ENCODE peak calls at places on chromosomes 13 and 19, in eight cellular contexts. D is K562, Y is tibial nerve, W is body of pancreas, S is transverse colon, B is IMR-90, L is endothelial cell of umbilical vein, P is prostate gland. Z is an unnamed sample. For H3K4me1, the result is how much of the 10 kb centered on the place peaks cover.

GRCh38 chr19:19421326-19421725 is 15.9 kb downstream of the GATAD2A start:
- DNase-seq in W (no peak), Y (no peak), P (no peak), L (no peak), D (no peak), S (no peak), B (no peak), Z (no peak)

GRCh38 chr13:80979035-80979641 is 638.2 kb upstream of the SPRY2 start:
- DNase-seq in D (peak), L (peak), W (peak), S (peak), Y (peak), B (peak), P (no peak), Z (no peak)

GRCh38 chr13:35903075-35903474 is 228.1 kb downstream of the DCLK1 start:
- DNase-seq in Y (no peak), P (no peak), S (no peak), D (no peak), B (no peak), W (no peak), L (no peak), Z (no peak)

GRCh38 chr13:59250276-59250990 is 913.3 kb downstream of the DIAPH3 start:
- DNase-seq in B (no peak), Y (no peak), W (no peak), D (no peak), S (no peak), P (no peak), L (no peak), Z (no peak)

GRCh38 chr19:40610396-40611064 is 9.4 kb downstream of the LTBP4 start:
- DNase-seq in P (no peak), Y (no peak), W (peak), L (no peak), S (peak), B (no peak), D (no peak), Z (peak)

GRCh38 chr19:45782162-45782623 is at the start of gene DMPK:
- DNase-seq in B (no peak), S (no peak), Y (no peak), D (no peak), W (no peak), P (no peak), L (no peak), Z (peak)

GRCh38 chr19:53980553-53981407 is 10.7 kb upstream of the CACNG6 start:
- DNase-seq in S (no peak), W (no peak), Y (no peak), D (peak), L (peak), P (no peak), B (peak), Z (no peak)

GRCh38 chr19:43752287-43752875 is 2.4 kb downstream of the SMG9 start:
- DNase-seq in S (no peak), W (no peak), P (no peak), D (no peak), B (no peak), L (no peak), Y (no peak), Z (no peak)

GRCh38 chr13:102878491-102878890 is 32.7 kb downstream of the ERCC5 start:
- DNase-seq in P (no peak), D (no peak), S (no peak), Y (no peak), W (no peak), L (peak), B (peak), Z (no peak)

GRCh38 chr19:40216013-40216776 is 2.0 kb downstream of the TTC9B start:
- DNase-seq in B (no peak), L (no peak), W (no peak), Y (no peak), P (no peak), D (no peak), S (no peak), Z (no peak)

GRCh38 chr13:114076329-114076761 is 56.1 kb downstream of the RASA3 start:
- DNase-seq in Y (no peak), D (no peak), S (no peak), W (no peak), L (no peak), B (no peak), P (no peak), Z (peak)

GRCh38 chr13:76383671-76384461 is 502.3 kb downstream of the KCTD12 start:
- DNase-seq in P (no peak), B (peak), L (peak), D (no peak), Y (peak), W (no peak), S (peak), Z (no peak)

GRCh38 chr19:40217921-40218890 is at the start of gene TTC9B:
- DNase-seq in B (no peak), Y (no peak), W (no peak), S (no peak), L (no peak), P (no peak), D (peak), Z (peak)

GRCh38 chr13:48320906-48321510 is 17.5 kb downstream of the RB1 start:
- DNase-seq in S (no peak), D (no peak), Y (no peak), P (no peak), B (no peak), L (no peak), W (no peak), Z (peak)

GRCh38 chr19:55117063-55117635 is 288 bp downstream of the PPP1R12C start:
- DNase-seq in D (no peak), P (no peak), L (no peak), W (peak), S (peak), Y (no peak), B (no peak), Z (no peak)

GRCh38 chr13:110853235-110853721 is 61.6 kb downstream of the ANKRD10 start:
- DNase-seq in W (no peak), L (no peak), P (no peak), Y (no peak), S (no peak), B (no peak), D (no peak), Z (no peak)

GRCh38 chr13:74434782-74435181 is 300.6 kb upstream of the KLF12 start:
- DNase-seq in Y (no peak), L (no peak), S (no peak), D (no peak), B (no peak), W (no peak), P (no peak), Z (no peak)
- H3K4me1 ChIP-seq in Y (under half), L (under half), S (under half), D (under half), B (under half), W (under half), P (under half), Z (under half)

GRCh38 chr19:6796278-6796677 is 23.8 kb downstream of the VAV1 start:
- DNase-seq in D (no peak), Y (no peak), L (no peak), W (no peak), B (no peak), S (no peak), P (no peak), Z (no peak)

GRCh38 chr19:6793973-6794372 is 21.5 kb downstream of the VAV1 start:
- DNase-seq in D (no peak), L (no peak), S (no peak), W (no peak), B (no peak), Y (no peak), P (no peak), Z (no peak)

GRCh38 chr19:6794817-6795431 is 22.4 kb downstream of the VAV1 start:
- DNase-seq in Y (no peak), S (no peak), P (no peak), B (no peak), D (peak), L (no peak), W (no peak), Z (no peak)

GRCh38 chr19:6791237-6791636 is 18.7 kb downstream of the VAV1 start:
- DNase-seq in L (no peak), B (no peak), W (no peak), P (no peak), Y (no peak), D (no peak), S (no peak), Z (no peak)

DNA sequence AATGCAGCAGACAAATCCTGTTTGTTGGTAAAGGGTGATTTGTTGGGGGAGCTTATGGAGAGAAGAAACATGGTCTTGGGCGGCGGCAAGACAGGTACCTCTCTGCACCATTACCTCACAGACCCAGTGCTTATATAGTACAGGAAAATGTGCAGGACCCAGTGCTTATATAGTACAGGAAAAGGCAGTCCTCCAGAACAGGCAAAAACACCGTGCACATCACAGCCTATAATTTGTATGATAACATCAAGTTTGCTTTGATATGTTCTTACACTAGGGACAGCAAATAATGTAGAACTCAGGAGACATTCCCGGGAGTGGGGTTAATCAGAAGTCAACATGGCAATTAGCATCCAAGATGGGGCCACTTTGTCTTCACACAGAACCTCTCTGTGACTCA is 20.9 kb downstream of the VAV1 start:
- DNase-seq in P (peak), S (no peak), Y (no peak), L (no peak), B (no peak), D (no peak), W (no peak), Z (no peak)
- H3K27ac ChIP-seq in P (peak), S (no peak), Y (no peak), L (no peak), B (no peak), D (no peak), W (no peak), Z (no peak)

GRCh38 chr13:97432232-97432916 is 1.6 kb upstream of the RAP2A start:
- DNase-seq in W (no peak), D (no peak), S (no peak), B (no peak), L (no peak), Y (no peak), P (no peak), Z (no peak)
- TF ChIP-seq POLR2A in W (no peak), D (no peak), S (no peak), B (no peak), L (no peak), Y (no peak), P (no peak), Z (no peak)

GRCh38 chr19:4061683-4062575 is 4.8 kb downstream of the ZBTB7A start:
- DNase-seq in Y (no peak), D (no peak), B (no peak), P (peak), S (peak), L (no peak), W (peak), Z (peak)
- H3K4me1 ChIP-seq in Y (under half), D (under half), B (under half), P (half or more), S (half or more), L (under half), W (half or more), Z (half or more)

DNA sequence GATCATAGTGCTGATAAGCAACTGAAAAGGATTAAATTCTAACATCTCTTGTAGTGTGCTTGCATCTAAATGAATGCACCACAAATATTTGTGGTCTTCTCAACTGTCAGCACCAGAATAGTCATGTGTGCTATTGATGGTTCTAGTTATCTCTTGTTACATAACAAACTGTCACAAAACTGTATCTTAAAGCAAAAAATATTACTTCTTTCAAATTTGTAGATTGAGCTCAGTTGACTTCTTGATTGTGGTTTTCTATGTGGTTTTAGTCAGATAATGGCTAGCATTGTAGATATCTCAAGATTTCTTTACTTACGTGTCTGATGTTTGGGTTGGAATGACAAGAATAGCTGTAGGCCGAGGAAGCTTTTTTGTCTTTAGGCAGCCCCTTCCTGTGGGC is 431.3 kb downstream of the SLITRK6 start:
- DNase-seq in D (no peak), B (peak), P (no peak), S (no peak), W (no peak), L (no peak), Y (no peak), Z (no peak)
- H3K27ac ChIP-seq in D (no peak), B (no peak), P (no peak), S (no peak), W (no peak), L (no peak), Y (no peak), Z (no peak)

GRCh38 chr13:22926176-22927007 is 254.4 kb upstream of the SGCG start:
- DNase-seq in Y (peak), D (peak), L (no peak), B (no peak), W (no peak), S (peak), P (peak), Z (peak)
- TF ChIP-seq POLR2A in Y (no peak), D (peak), L (no peak), B (no peak), W (peak), S (no peak), P (no peak), Z (no peak)

GRCh38 chr13:46126552-46127171 is 21.8 kb upstream of the CPB2 start:
- DNase-seq in B (peak), L (peak), Y (peak), W (peak), D (peak), P (peak), S (peak), Z (peak)

GRCh38 chr13:46126074-46126473 is 21.2 kb upstream of the CPB2 start:
- DNase-seq in W (no peak), P (no peak), D (no peak), B (no peak), S (no peak), L (no peak), Y (no peak), Z (no peak)

GRCh38 chr13:46127336-46128023 is 22.6 kb upstream of the CPB2 start:
- DNase-seq in P (no peak), S (no peak), L (no peak), B (no peak), W (no peak), D (no peak), Y (no peak), Z (no peak)

GRCh38 chr13:46124531-46124966 is 19.7 kb upstream of the CPB2 start:
- DNase-seq in P (no peak), Y (no peak), B (no peak), D (no peak), S (no peak), W (no peak), L (no peak), Z (peak)

DNA sequence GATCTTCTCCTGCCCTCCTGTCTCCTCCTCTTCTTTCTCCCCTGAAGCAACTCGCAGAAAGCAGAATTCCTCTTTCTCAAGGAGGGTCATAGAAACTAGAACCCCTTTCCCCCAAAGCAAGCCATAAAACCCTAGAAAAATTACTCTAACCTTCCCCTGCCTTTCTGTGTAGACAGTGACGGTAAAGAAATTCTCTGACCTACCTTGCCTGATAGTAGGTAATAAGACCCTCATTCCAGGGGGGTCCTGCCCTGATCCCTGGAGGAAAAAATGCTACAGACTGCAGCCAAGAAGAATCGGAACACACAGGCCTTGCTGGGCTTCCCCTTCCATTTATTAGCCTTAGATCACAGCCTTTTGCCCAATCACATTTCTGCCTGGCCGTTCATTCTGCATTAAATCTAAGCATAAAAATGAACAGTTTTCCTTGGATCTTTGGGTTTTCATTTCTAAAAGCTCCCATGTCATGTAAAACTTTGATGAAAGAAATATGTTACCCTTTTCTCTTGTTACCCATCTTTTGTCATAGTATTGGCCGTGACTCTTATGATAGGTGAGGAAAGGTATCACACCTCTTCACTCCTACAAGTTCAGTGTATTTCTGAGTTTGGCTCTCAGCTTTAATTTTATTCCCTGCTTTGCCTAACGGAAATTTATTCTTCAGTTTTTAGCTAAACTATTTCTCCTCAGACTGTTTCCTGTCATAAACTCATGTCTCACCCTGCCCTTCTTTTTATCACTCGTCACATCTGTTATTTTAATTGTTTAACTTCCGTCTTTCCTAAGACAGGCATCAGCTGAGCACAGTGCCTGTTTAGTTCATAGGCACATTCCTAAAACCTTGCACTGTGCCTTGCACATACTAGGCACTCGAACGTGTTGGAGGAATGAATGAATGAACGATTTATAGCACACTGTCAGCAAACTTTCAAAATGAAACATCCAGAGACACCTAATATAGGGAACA is 20.4 kb upstream of the CPB2 start:
- DNase-seq in W (no peak), P (no peak), S (no peak), D (no peak), B (no peak), Y (no peak), L (peak), Z (no peak)
- H3K4me1 ChIP-seq in W (under half), P (under half), S (under half), D (under half), B (under half), Y (under half), L (under half), Z (under half)

GRCh38 chr13:67135356-67135755 is 94.8 kb downstream of the PCDH9 start:
- DNase-seq in S (no peak), Y (no peak), L (no peak), D (no peak), B (no peak), W (no peak), P (no peak), Z (no peak)
- H3K27ac ChIP-seq in S (no peak), Y (no peak), L (no peak), D (peak), B (no peak), W (no peak), P (no peak), Z (no peak)

GRCh38 chr19:4879041-4879440 is 11.6 kb upstream of the PLIN3 start:
- DNase-seq in Y (no peak), D (no peak), B (no peak), L (no peak), W (no peak), P (no peak), S (no peak), Z (no peak)

GRCh38 chr19:4878491-4878968 is 11.1 kb upstream of the PLIN3 start:
- DNase-seq in P (no peak), W (no peak), Y (no peak), S (no peak), D (peak), L (no peak), B (no peak), Z (no peak)

GRCh38 chr19:4873930-4874329 is 6.5 kb upstream of the PLIN3 start:
- DNase-seq in D (peak), L (no peak), Y (no peak), B (no peak), P (no peak), S (no peak), W (no peak), Z (no peak)

DNA sequence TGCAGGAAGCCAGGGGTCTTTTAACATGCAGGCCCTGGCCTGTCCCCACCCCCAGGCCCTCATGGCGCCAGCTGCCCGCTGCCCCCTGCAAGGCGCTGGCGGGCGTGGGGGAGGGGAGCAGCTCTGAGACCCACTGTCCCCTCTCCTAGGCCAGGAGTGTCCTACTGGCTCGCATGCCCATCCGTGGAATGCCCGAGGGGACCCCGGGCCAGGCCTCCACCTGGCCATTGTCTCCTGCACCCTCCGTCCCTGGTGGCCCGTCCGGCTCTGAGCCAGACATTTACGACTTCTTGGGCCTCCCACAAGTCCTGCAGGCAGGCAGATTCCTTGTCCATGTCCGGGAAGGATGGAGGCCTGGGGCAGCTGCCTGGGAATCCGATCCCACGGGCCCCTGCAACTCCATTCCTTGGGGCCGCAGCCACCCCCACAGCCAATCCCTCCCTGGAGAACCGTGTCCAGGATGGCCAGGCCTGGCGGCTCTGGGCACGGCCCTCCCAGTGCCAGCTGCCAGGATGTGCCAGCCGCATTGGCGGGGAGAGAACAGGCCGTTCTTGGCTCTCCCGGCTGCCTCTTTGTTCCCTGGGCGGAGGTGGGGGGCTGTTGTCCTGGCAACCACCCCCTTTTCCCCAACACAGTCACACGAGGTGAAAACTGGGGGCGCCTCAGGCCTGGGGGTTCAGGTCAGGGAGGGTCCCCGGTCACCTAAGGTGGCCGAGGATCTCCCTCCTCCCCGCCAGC is 10.5 kb upstream of the PLIN3 start:
- DNase-seq in D (peak), P (peak), L (no peak), B (no peak), W (no peak), Y (no peak), S (peak), Z (no peak)
- TF ChIP-seq POLR2A in D (no peak), P (no peak), L (no peak), B (no peak), W (no peak), Y (no peak), S (no peak), Z (no peak)

GRCh38 chr19:31385744-31386143 is 36.5 kb upstream of the TSHZ3 start:
- DNase-seq in Y (no peak), W (no peak), B (no peak), S (no peak), P (no peak), D (no peak), L (no peak), Z (no peak)
- H3K4me1 ChIP-seq in Y (under half), W (under half), B (under half), S (under half), P (under half), D (under half), L (under half), Z (under half)